ENCODE peak calls at places on chromosome 3, in nine cellular contexts. X, Q, K, M, D, V, L, F and S are unnamed samples.

GRCh38 chr3:58008140-58009025 is at the start of gene FLNB:
- DNase-seq in X (peak), Q (peak), K (peak), M (peak), D (peak), V (peak), L (peak), F (peak), S (no peak)

GRCh38 chr3:163722421-163722820 is 1355.9 kb downstream of the SI start:
- DNase-seq in X (no peak), Q (no peak), K (no peak), M (no peak), D (no peak), V (no peak), L (no peak), F (no peak), S (no peak)

GRCh38 chr3:19213608-19214220 is 65.4 kb downstream of the KCNH8 start:
- DNase-seq in X (no peak), Q (no peak), K (no peak), M (no peak), D (no peak), V (no peak), L (no peak), F (no peak), S (peak)

GRCh38 chr3:66666362-66666761 is 165.5 kb upstream of the LRIG1 start:
- DNase-seq in X (no peak), Q (no peak), K (no peak), M (no peak), D (no peak), V (no peak), L (no peak), F (no peak), S (no peak)

GRCh38 chr3:100205161-100205560 is 55.6 kb upstream of the TBC1D23 start:
- DNase-seq in X (no peak), Q (no peak), K (no peak), M (no peak), D (no peak), V (no peak), L (no peak), F (no peak), S (no peak)

GRCh38 chr3:65194044-65194714 is 506.4 kb upstream of the ADAMTS9 start:
- DNase-seq in X (no peak), Q (no peak), K (no peak), M (no peak), D (no peak), V (no peak), L (no peak), F (no peak), S (no peak)

GRCh38 chr3:155596614-155597013 is 148.3 kb downstream of the PLCH1 start:
- DNase-seq in X (no peak), Q (no peak), K (no peak), M (no peak), D (no peak), V (no peak), L (no peak), F (no peak), S (no peak)

GRCh38 chr3:194054941-194055340 is 81.0 kb upstream of the HES1 start:
- DNase-seq in X (no peak), Q (no peak), K (no peak), M (no peak), D (no peak), V (no peak), L (no peak), F (no peak), S (no peak)

GRCh38 chr3:170724599-170724998 is 138.7 kb upstream of the SLC7A14 start:
- DNase-seq in X (no peak), Q (no peak), K (no peak), M (no peak), D (no peak), V (no peak), L (no peak), F (no peak), S (no peak)

GRCh38 chr3:193317901-193318300 is 60.7 kb downstream of the ATP13A5 start:
- DNase-seq in X (no peak), Q (no peak), K (no peak), M (no peak), D (no peak), V (no peak), L (no peak), F (no peak), S (no peak)

GRCh38 chr3:60812544-60812943 is 438.7 kb downstream of the FHIT start:
- DNase-seq in X (no peak), Q (peak), K (no peak), M (no peak), D (no peak), V (no peak), L (no peak), F (no peak), S (no peak)